ENCODE peak calls at places on chromosomes 11 and 22, in ten cellular contexts. O, N, E, I, F, C, L, T, Z and B are unnamed samples. For H3K4me1, the result is how much of the 10 kb centered on the place peaks cover.

GRCh38 chr11:40877256-40877655 is 582.2 kb downstream of the LRRC4C start:
- DNase-seq in Z (no peak), E (no peak), T (no peak), F (no peak), C (no peak), N (no peak), I (no peak), L (no peak), O (no peak), B (no peak)

GRCh38 chr22:48635031-48635430 is 1192.6 kb downstream of the BRD1 start:
- DNase-seq in Z (no peak), T (no peak), L (no peak), N (no peak), F (no peak), I (no peak), O (no peak), E (no peak), C (no peak), B (no peak)

GRCh38 chr22:46036558-46037408 is 59.8 kb upstream of the WNT7B start:
- DNase-seq in E (no peak), O (peak), F (no peak), L (peak), T (no peak), Z (peak), C (peak), I (peak), N (no peak), B (peak)

GRCh38 chr11:94171693-94172440 is 43.2 kb downstream of the PANX1 start:
- DNase-seq in I (peak), C (peak), N (no peak), T (no peak), E (peak), F (peak), Z (no peak), L (peak), O (no peak), B (peak)

GRCh38 chr22:27984001-27984695 is 65.1 kb upstream of the PITPNB start:
- DNase-seq in E (no peak), Z (no peak), L (no peak), O (no peak), T (no peak), N (no peak), F (no peak), C (no peak), I (no peak), B (no peak)

GRCh38 chr11:68658661-68659060 is 25.7 kb upstream of the GAL start:
- DNase-seq in F (peak), Z (peak), O (no peak), L (no peak), E (peak), C (no peak), N (no peak), T (no peak), I (no peak), B (no peak)

GRCh38 chr11:2534131-2534956 is 89.5 kb downstream of the KCNQ1 start:
- DNase-seq in C (no peak), E (no peak), F (no peak), O (peak), T (peak), I (peak), L (no peak), N (no peak), Z (no peak), B (no peak)

GRCh38 chr11:12841946-12842630 is 167.0 kb upstream of the RASSF10 start:
- DNase-seq in Z (no peak), O (no peak), C (peak), T (no peak), I (no peak), N (no peak), E (peak), F (no peak), L (peak), B (peak)

GRCh38 chr11:86172894-86173293 is 71.7 kb upstream of the EED start:
- DNase-seq in T (no peak), F (no peak), E (peak), C (no peak), I (no peak), L (peak), O (no peak), N (no peak), Z (no peak), B (no peak)

GRCh38 chr22:37777122-37777687 is 30.5 kb upstream of the GCAT start:
- DNase-seq in I (peak), T (peak), E (peak), F (peak), C (peak), L (no peak), N (no peak), Z (peak), O (peak), B (peak)

GRCh38 chr22:44331881-44332714 is 19.3 kb upstream of the SHISAL1 start:
- DNase-seq in Z (no peak), C (no peak), N (no peak), O (no peak), F (no peak), L (peak), E (peak), I (no peak), T (no peak), B (no peak)

DNA sequence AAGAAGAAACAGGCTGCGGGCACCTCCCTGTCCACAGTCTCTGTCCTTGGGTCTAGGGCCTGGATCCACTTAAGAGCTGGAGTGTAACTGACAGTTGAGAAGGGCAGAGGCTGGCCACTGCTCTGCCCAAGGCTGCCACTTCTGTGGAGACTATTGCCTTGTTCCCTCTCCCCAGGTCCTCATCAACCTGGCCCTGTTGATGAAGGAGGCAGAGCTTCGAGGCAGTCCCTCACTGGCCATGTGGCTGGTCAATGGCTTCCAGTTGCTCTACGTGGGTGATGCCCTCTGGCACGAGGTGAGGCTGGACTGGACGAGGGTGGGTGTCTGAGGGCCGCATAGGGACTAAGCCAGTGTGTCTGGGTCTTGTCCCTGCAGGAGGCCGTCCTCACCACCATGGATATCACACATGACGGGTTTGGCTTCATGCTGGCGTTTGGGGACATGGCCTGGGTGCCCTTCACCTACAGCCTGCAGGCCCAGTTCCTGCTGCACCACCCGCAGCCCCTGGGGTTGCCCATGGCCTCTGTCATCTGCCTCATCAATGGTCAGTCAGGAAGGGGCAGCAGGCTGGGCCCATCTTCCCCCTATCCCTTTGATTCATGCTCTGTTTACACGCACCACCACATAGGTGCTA is 2.8 kb downstream of the ZNHIT2 start:
- DNase-seq in O (no peak), L (no peak), I (no peak), E (no peak), C (no peak), N (no peak), F (no peak), Z (no peak), T (no peak), B (no peak)
- H3K4me1 ChIP-seq in O (under half), L (under half), I (half or more), E (under half), C (half or more), N (under half), F (half or more), Z (under half), T (under half), B (under half)

GRCh38 chr11:62879150-62879549 is 1.5 kb upstream of the SLC3A2 start:
- DNase-seq in L (no peak), C (no peak), T (no peak), Z (no peak), I (no peak), F (no peak), N (no peak), O (no peak), E (no peak), B (peak)
- H3K4me3 ChIP-seq in L (no peak), C (peak), T (no peak), Z (peak), I (peak), F (no peak), N (peak), O (no peak), E (no peak), B (no peak)

GRCh38 chr11:16604784-16605439 is 133.5 kb upstream of the C11orf58 start:
- DNase-seq in O (peak), T (peak), N (no peak), F (peak), L (peak), E (peak), I (no peak), Z (no peak), C (no peak), B (no peak)

GRCh38 chr11:16605440-16605970 is 132.9 kb upstream of the C11orf58 start:
- DNase-seq in C (no peak), T (peak), L (peak), O (peak), E (peak), I (no peak), N (no peak), Z (no peak), F (peak), B (peak)

GRCh38 chr11:16607675-16608644 is 130.5 kb upstream of the C11orf58 start:
- DNase-seq in T (peak), N (no peak), E (peak), Z (no peak), F (peak), L (peak), I (no peak), C (no peak), O (peak), B (peak)

GRCh38 chr11:16606784-16607674 is 131.4 kb upstream of the C11orf58 start:
- DNase-seq in C (no peak), E (peak), N (no peak), O (peak), I (no peak), F (no peak), Z (no peak), T (peak), L (peak), B (no peak)

GRCh38 chr11:16605971-16606783 is 132.3 kb upstream of the C11orf58 start:
- DNase-seq in T (peak), C (peak), I (peak), F (peak), N (no peak), Z (peak), L (peak), O (peak), E (peak), B (peak)
- H3K4me1 ChIP-seq in T (under half), C (under half), I (under half), F (under half), N (under half), Z (under half), L (under half), O (under half), E (under half), B (under half)

GRCh38 chr22:25417792-25418191 is 146.7 kb upstream of the GRK3 start:
- DNase-seq in E (no peak), L (no peak), F (no peak), O (no peak), N (no peak), Z (no peak), T (no peak), C (peak), I (no peak), B (no peak)

GRCh38 chr22:25420925-25421904 is 143.3 kb upstream of the GRK3 start:
- DNase-seq in Z (no peak), E (no peak), O (no peak), C (no peak), T (no peak), L (peak), F (no peak), N (no peak), I (no peak), B (no peak)

GRCh38 chr22:25419247-25420113 is 145.0 kb upstream of the GRK3 start:
- DNase-seq in O (no peak), N (no peak), E (peak), I (no peak), L (no peak), T (no peak), F (peak), Z (no peak), C (peak), B (no peak)

DNA sequence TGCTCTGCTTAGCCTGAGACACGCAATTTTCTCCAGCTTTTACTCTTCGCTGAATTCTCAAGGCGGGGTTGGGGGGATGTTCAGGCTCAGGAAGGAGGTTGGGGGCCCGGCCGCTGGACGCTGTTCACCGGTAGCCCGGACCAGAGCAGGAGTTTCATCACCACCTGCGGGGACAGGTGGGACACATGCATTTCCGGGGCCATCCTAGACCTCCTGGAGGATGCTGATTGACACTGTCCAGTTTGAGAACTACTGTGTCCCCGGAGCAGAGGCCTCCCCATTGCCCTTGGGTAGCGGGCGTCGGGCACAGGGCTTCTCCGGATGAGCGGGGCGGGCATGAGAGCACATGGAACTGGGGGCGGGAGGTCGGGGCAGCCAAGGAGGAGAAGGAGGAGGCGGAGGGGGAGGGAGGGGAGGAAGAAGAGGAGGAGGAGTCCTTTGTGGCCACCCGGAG is 144.0 kb upstream of the GRK3 start:
- DNase-seq in E (no peak), T (no peak), I (no peak), Z (no peak), N (no peak), F (no peak), C (no peak), L (no peak), O (no peak), B (no peak)
- H3K4me3 ChIP-seq in E (no peak), T (peak), I (no peak), Z (peak), N (peak), F (no peak), C (no peak), L (peak), O (peak), B (no peak)